ENCODE peak calls at places on chromosomes 4 and X, in seven cellular contexts. One of them, this sample, is unnamed.

GRCh38 chr4:157076578-157076947 is 613 bp downstream of the GLRB start:
- DNase-seq in NB4: no peak
- DNase-seq in gastrocnemius medialis: no peak
- DNase-seq in A549: no peak
- DNase-seq in tibial nerve: no peak
- DNase-seq in heart left ventricle: no peak
- DNase-seq in esophagus squamous epithelium: no peak
- DNase-seq in this sample: no peak

GRCh38 chr4:180828455-180829018 is 1414.7 kb upstream of the TENM3 start:
- DNase-seq in gastrocnemius medialis: no peak
- DNase-seq in esophagus squamous epithelium: no peak
- DNase-seq in heart left ventricle: no peak
- DNase-seq in A549: peak
- DNase-seq in tibial nerve: no peak
- DNase-seq in NB4: peak
- DNase-seq in this sample: no peak

GRCh38 chr4:54541426-54542118 is 116.2 kb upstream of the KIT start:
- DNase-seq in tibial nerve: no peak
- DNase-seq in heart left ventricle: no peak
- DNase-seq in NB4: no peak
- DNase-seq in A549: no peak
- DNase-seq in esophagus squamous epithelium: no peak
- DNase-seq in gastrocnemius medialis: no peak
- DNase-seq in this sample: peak

GRCh38 chr4:113979973-113980615 is 647 bp upstream of the ARSJ start:
- DNase-seq in NB4: no peak
- DNase-seq in gastrocnemius medialis: no peak
- DNase-seq in heart left ventricle: no peak
- DNase-seq in esophagus squamous epithelium: no peak
- DNase-seq in A549: no peak
- DNase-seq in tibial nerve: no peak
- DNase-seq in this sample: no peak

GRCh38 chrX:1466232-1466661 is 13.5 kb upstream of the ASMTL start:
- DNase-seq in tibial nerve: no peak
- DNase-seq in NB4: no peak
- DNase-seq in A549: no peak
- DNase-seq in heart left ventricle: no peak
- DNase-seq in gastrocnemius medialis: no peak
- DNase-seq in esophagus squamous epithelium: no peak
- DNase-seq in this sample: peak

GRCh38 chr4:139454111-139454600 is at the start of gene RAB33B:
- DNase-seq in A549: no peak
- DNase-seq in gastrocnemius medialis: no peak
- DNase-seq in NB4: no peak
- DNase-seq in esophagus squamous epithelium: no peak
- DNase-seq in tibial nerve: peak
- DNase-seq in heart left ventricle: no peak
- DNase-seq in this sample: peak

GRCh38 chr4:147581601-147582350 is 35.4 kb upstream of the TMEM184C start:
- DNase-seq in gastrocnemius medialis: no peak
- DNase-seq in esophagus squamous epithelium: no peak
- DNase-seq in heart left ventricle: no peak
- DNase-seq in NB4: no peak
- DNase-seq in A549: no peak
- DNase-seq in tibial nerve: no peak
- DNase-seq in this sample: no peak

GRCh38 chr4:147693202-147693601 is 9.2 kb upstream of the PRMT9 start:
- DNase-seq in gastrocnemius medialis: no peak
- DNase-seq in A549: peak
- DNase-seq in NB4: no peak
- DNase-seq in tibial nerve: no peak
- DNase-seq in heart left ventricle: no peak
- DNase-seq in esophagus squamous epithelium: no peak
- DNase-seq in this sample: no peak

GRCh38 chr4:150114641-150115040 is 36.4 kb downstream of the DCLK2 start:
- DNase-seq in gastrocnemius medialis: no peak
- DNase-seq in NB4: no peak
- DNase-seq in esophagus squamous epithelium: no peak
- DNase-seq in tibial nerve: no peak
- DNase-seq in A549: no peak
- DNase-seq in heart left ventricle: no peak
- DNase-seq in this sample: no peak

GRCh38 chr4:168766537-168767316 is 243.3 kb downstream of the CBR4 start:
- DNase-seq in esophagus squamous epithelium: no peak
- DNase-seq in gastrocnemius medialis: no peak
- DNase-seq in tibial nerve: no peak
- DNase-seq in NB4: no peak
- DNase-seq in A549: no peak
- DNase-seq in heart left ventricle: no peak
- DNase-seq in this sample: no peak

GRCh38 chrX:81900522-81900921 is 698.6 kb downstream of the SH3BGRL start:
- DNase-seq in tibial nerve: no peak
- DNase-seq in A549: no peak
- DNase-seq in esophagus squamous epithelium: no peak
- DNase-seq in gastrocnemius medialis: no peak
- DNase-seq in heart left ventricle: no peak
- DNase-seq in NB4: no peak
- DNase-seq in this sample: no peak

GRCh38 chr4:7792616-7793015 is 147.0 kb downstream of the AFAP1 start:
- DNase-seq in gastrocnemius medialis: no peak
- DNase-seq in A549: no peak
- DNase-seq in esophagus squamous epithelium: no peak
- DNase-seq in NB4: no peak
- DNase-seq in tibial nerve: no peak
- DNase-seq in heart left ventricle: no peak
- DNase-seq in this sample: no peak

GRCh38 chr4:150849016-150849415 is 166.1 kb downstream of the LRBA start:
- DNase-seq in tibial nerve: no peak
- DNase-seq in heart left ventricle: no peak
- DNase-seq in NB4: no peak
- DNase-seq in esophagus squamous epithelium: no peak
- DNase-seq in A549: no peak
- DNase-seq in gastrocnemius medialis: no peak
- DNase-seq in this sample: no peak

GRCh38 chrX:77731821-77732419 is 54.1 kb downstream of the ATRX start:
- DNase-seq in A549: peak
- DNase-seq in gastrocnemius medialis: no peak
- DNase-seq in heart left ventricle: no peak
- DNase-seq in tibial nerve: no peak
- DNase-seq in NB4: no peak
- DNase-seq in esophagus squamous epithelium: no peak
- DNase-seq in this sample: no peak

GRCh38 chrX:103776586-103776985 is at the start of gene PLP1:
- DNase-seq in A549: no peak
- DNase-seq in NB4: no peak
- DNase-seq in gastrocnemius medialis: no peak
- DNase-seq in heart left ventricle: no peak
- DNase-seq in tibial nerve: no peak
- DNase-seq in esophagus squamous epithelium: no peak
- DNase-seq in this sample: no peak

GRCh38 chr4:122331195-122331594 is 47.6 kb upstream of the ADAD1 start:
- DNase-seq in tibial nerve: no peak
- DNase-seq in heart left ventricle: no peak
- DNase-seq in gastrocnemius medialis: no peak
- DNase-seq in esophagus squamous epithelium: no peak
- DNase-seq in A549: no peak
- DNase-seq in NB4: no peak
- DNase-seq in this sample: no peak

GRCh38 chrX:129771266-129771995 is 8.3 kb upstream of the SASH3 start:
- DNase-seq in tibial nerve: no peak
- DNase-seq in NB4: no peak
- DNase-seq in gastrocnemius medialis: no peak
- DNase-seq in A549: no peak
- DNase-seq in esophagus squamous epithelium: no peak
- DNase-seq in heart left ventricle: no peak
- DNase-seq in this sample: no peak

GRCh38 chrX:129768586-129769466 is 10.9 kb upstream of the SASH3 start:
- DNase-seq in gastrocnemius medialis: no peak
- DNase-seq in A549: no peak
- DNase-seq in tibial nerve: no peak
- DNase-seq in esophagus squamous epithelium: no peak
- DNase-seq in heart left ventricle: no peak
- DNase-seq in NB4: no peak
- DNase-seq in this sample: no peak

GRCh38 chrX:129769467-129770154 is 10.1 kb upstream of the SASH3 start:
- DNase-seq in NB4: peak
- DNase-seq in esophagus squamous epithelium: peak
- DNase-seq in gastrocnemius medialis: no peak
- DNase-seq in tibial nerve: no peak
- DNase-seq in heart left ventricle: no peak
- DNase-seq in A549: no peak
- DNase-seq in this sample: no peak

GRCh38 chrX:129773649-129774458 is 5.9 kb upstream of the SASH3 start:
- DNase-seq in esophagus squamous epithelium: no peak
- DNase-seq in A549: no peak
- DNase-seq in tibial nerve: no peak
- DNase-seq in heart left ventricle: no peak
- DNase-seq in gastrocnemius medialis: no peak
- DNase-seq in NB4: peak
- DNase-seq in this sample: no peak

GRCh38 chrX:129772796-129773431 is 6.8 kb upstream of the SASH3 start:
- DNase-seq in A549: no peak
- DNase-seq in NB4: peak
- DNase-seq in tibial nerve: no peak
- DNase-seq in esophagus squamous epithelium: peak
- DNase-seq in gastrocnemius medialis: peak
- DNase-seq in heart left ventricle: peak
- DNase-seq in this sample: no peak
- TF ChIP-seq POLR2A in A549: no peak
- TF ChIP-seq POLR2A in NB4: no peak
- TF ChIP-seq POLR2A in tibial nerve: no peak
- TF ChIP-seq POLR2A in esophagus squamous epithelium: no peak
- TF ChIP-seq POLR2A in gastrocnemius medialis: no peak
- TF ChIP-seq POLR2A in heart left ventricle: no peak
- TF ChIP-seq POLR2A in this sample: no peak

GRCh38 chrX:39164212-39164611 is 363.0 kb downstream of the MID1IP1 start:
- DNase-seq in NB4: no peak
- DNase-seq in gastrocnemius medialis: no peak
- DNase-seq in heart left ventricle: no peak
- DNase-seq in esophagus squamous epithelium: no peak
- DNase-seq in tibial nerve: no peak
- DNase-seq in A549: no peak
- DNase-seq in this sample: peak

GRCh38 chrX:39162322-39162721 is 361.1 kb downstream of the MID1IP1 start:
- DNase-seq in esophagus squamous epithelium: no peak
- DNase-seq in tibial nerve: no peak
- DNase-seq in NB4: no peak
- DNase-seq in heart left ventricle: no peak
- DNase-seq in gastrocnemius medialis: no peak
- DNase-seq in A549: no peak
- DNase-seq in this sample: no peak

GRCh38 chrX:39158801-39159657 is 357.8 kb downstream of the MID1IP1 start:
- DNase-seq in A549: no peak
- DNase-seq in NB4: peak
- DNase-seq in gastrocnemius medialis: no peak
- DNase-seq in heart left ventricle: no peak
- DNase-seq in esophagus squamous epithelium: no peak
- DNase-seq in tibial nerve: no peak
- DNase-seq in this sample: peak

GRCh38 chrX:39163585-39163984 is 362.3 kb downstream of the MID1IP1 start:
- DNase-seq in gastrocnemius medialis: no peak
- DNase-seq in heart left ventricle: no peak
- DNase-seq in esophagus squamous epithelium: no peak
- DNase-seq in NB4: no peak
- DNase-seq in tibial nerve: no peak
- DNase-seq in A549: no peak
- DNase-seq in this sample: peak

GRCh38 chrX:39161856-39162255 is 360.6 kb downstream of the MID1IP1 start:
- DNase-seq in A549: no peak
- DNase-seq in esophagus squamous epithelium: no peak
- DNase-seq in gastrocnemius medialis: no peak
- DNase-seq in heart left ventricle: no peak
- DNase-seq in NB4: no peak
- DNase-seq in tibial nerve: no peak
- DNase-seq in this sample: no peak
- H3K4me3 ChIP-seq in A549: no peak
- H3K4me3 ChIP-seq in esophagus squamous epithelium: no peak
- H3K4me3 ChIP-seq in gastrocnemius medialis: no peak
- H3K4me3 ChIP-seq in heart left ventricle: no peak
- H3K4me3 ChIP-seq in NB4: no peak
- H3K4me3 ChIP-seq in tibial nerve: no peak
- H3K4me3 ChIP-seq in this sample: no peak

DNA sequence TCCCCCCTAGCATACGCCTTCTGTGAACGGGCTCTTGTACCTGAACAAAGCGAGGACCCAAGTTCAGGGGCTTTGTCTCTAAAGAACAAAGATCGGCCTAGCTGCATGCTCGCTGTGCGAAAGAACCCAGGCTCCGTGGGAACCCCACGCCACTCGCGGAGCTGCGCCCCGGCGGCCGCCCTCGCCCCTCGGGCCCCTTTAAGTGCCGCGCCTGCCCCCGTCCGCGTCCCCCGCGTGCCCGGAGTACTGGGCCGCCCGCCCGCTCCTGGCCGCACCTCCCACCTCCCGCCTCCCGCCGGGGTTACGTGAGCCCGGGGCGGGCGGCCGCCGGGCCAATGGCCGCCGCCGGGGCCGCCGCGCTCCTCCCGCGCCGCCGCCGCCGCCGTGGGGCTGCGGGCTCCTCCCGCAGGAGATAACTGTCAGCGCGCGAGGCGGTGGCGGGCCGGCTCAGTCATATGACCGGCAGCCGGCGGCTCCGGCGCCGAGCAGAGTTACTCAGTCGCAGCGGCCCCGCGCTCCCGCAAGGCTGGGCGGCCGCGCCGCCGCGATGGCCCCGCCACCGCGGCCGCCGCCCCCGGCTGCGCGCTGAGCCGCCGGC is at the start of gene FNIP2:
- DNase-seq in heart left ventricle: peak
- DNase-seq in tibial nerve: peak
- DNase-seq in gastrocnemius medialis: peak
- DNase-seq in A549: peak
- DNase-seq in esophagus squamous epithelium: peak
- DNase-seq in NB4: peak
- DNase-seq in this sample: no peak
- TF ChIP-seq POLR2A in heart left ventricle: peak
- TF ChIP-seq POLR2A in tibial nerve: peak
- TF ChIP-seq POLR2A in gastrocnemius medialis: peak
- TF ChIP-seq POLR2A in A549: peak
- TF ChIP-seq POLR2A in esophagus squamous epithelium: peak
- TF ChIP-seq POLR2A in NB4: no peak
- TF ChIP-seq POLR2A in this sample: no peak

GRCh38 chr4:3387154-3387942 is 54.4 kb upstream of the HGFAC start:
- DNase-seq in A549: no peak
- DNase-seq in NB4: no peak
- DNase-seq in heart left ventricle: no peak
- DNase-seq in esophagus squamous epithelium: no peak
- DNase-seq in gastrocnemius medialis: no peak
- DNase-seq in tibial nerve: no peak
- DNase-seq in this sample: no peak

GRCh38 chr4:3389186-3389878 is 52.4 kb upstream of the HGFAC start:
- DNase-seq in gastrocnemius medialis: no peak
- DNase-seq in heart left ventricle: no peak
- DNase-seq in tibial nerve: no peak
- DNase-seq in esophagus squamous epithelium: no peak
- DNase-seq in A549: no peak
- DNase-seq in NB4: no peak
- DNase-seq in this sample: no peak

GRCh38 chr4:3386486-3386885 is 55.3 kb upstream of the HGFAC start:
- DNase-seq in A549: no peak
- DNase-seq in heart left ventricle: no peak
- DNase-seq in gastrocnemius medialis: no peak
- DNase-seq in esophagus squamous epithelium: no peak
- DNase-seq in tibial nerve: no peak
- DNase-seq in NB4: no peak
- DNase-seq in this sample: no peak

GRCh38 chr4:3388461-3389185 is 53.1 kb upstream of the HGFAC start:
- DNase-seq in tibial nerve: no peak
- DNase-seq in A549: no peak
- DNase-seq in esophagus squamous epithelium: no peak
- DNase-seq in NB4: peak
- DNase-seq in heart left ventricle: no peak
- DNase-seq in gastrocnemius medialis: no peak
- DNase-seq in this sample: no peak

GRCh38 chr4:3387943-3388348 is 53.8 kb upstream of the HGFAC start:
- DNase-seq in tibial nerve: peak
- DNase-seq in NB4: peak
- DNase-seq in esophagus squamous epithelium: peak
- DNase-seq in heart left ventricle: peak
- DNase-seq in A549: no peak
- DNase-seq in gastrocnemius medialis: peak
- DNase-seq in this sample: no peak
- H3K4me3 ChIP-seq in tibial nerve: no peak
- H3K4me3 ChIP-seq in NB4: peak
- H3K4me3 ChIP-seq in esophagus squamous epithelium: peak
- H3K4me3 ChIP-seq in heart left ventricle: peak
- H3K4me3 ChIP-seq in A549: no peak
- H3K4me3 ChIP-seq in gastrocnemius medialis: peak
- H3K4me3 ChIP-seq in this sample: peak